ENCODE peak calls at places on chromosomes 6 and 20, in four cellular contexts. One of them, this sample, is unnamed.

GRCh38 chr6:166969390-166970002 is 13.1 kb upstream of the RNASET2 start:
- DNase-seq in NCI-H82: peak
- DNase-seq in heart right ventricle: no peak
- DNase-seq in AG08395: no peak
- DNase-seq in this sample: no peak

GRCh38 chr6:32903952-32904351 is 36.9 kb downstream of the HLA-DMB start:
- DNase-seq in heart right ventricle: no peak
- DNase-seq in AG08395: no peak
- DNase-seq in NCI-H82: no peak
- DNase-seq in this sample: no peak

GRCh38 chr20:38135641-38136420 is 29.2 kb downstream of the TGM2 start:
- DNase-seq in AG08395: no peak
- DNase-seq in heart right ventricle: no peak
- DNase-seq in NCI-H82: no peak
- DNase-seq in this sample: no peak

GRCh38 chr20:37945034-37945660 is 42.2 kb downstream of the VSTM2L start:
- DNase-seq in heart right ventricle: no peak
- DNase-seq in NCI-H82: peak
- DNase-seq in AG08395: no peak
- DNase-seq in this sample: no peak

GRCh38 chr6:2190661-2191389 is 54.6 kb downstream of the GMDS start:
- DNase-seq in heart right ventricle: no peak
- DNase-seq in NCI-H82: no peak
- DNase-seq in AG08395: no peak
- DNase-seq in this sample: no peak

GRCh38 chr20:41261790-41262717 is 55.5 kb downstream of the ZHX3 start:
- DNase-seq in NCI-H82: no peak
- DNase-seq in heart right ventricle: no peak
- DNase-seq in AG08395: no peak
- DNase-seq in this sample: no peak

GRCh38 chr6:36204068-36204753 is 7.7 kb downstream of the BRPF3 start:
- DNase-seq in AG08395: no peak
- DNase-seq in heart right ventricle: no peak
- DNase-seq in NCI-H82: no peak
- DNase-seq in this sample: no peak

GRCh38 chr6:154962751-154963150 is 32.4 kb upstream of the TIAM2 start:
- DNase-seq in AG08395: peak
- DNase-seq in heart right ventricle: no peak
- DNase-seq in NCI-H82: no peak
- DNase-seq in this sample: no peak

GRCh38 chr20:17966432-17967312 is 1.9 kb downstream of the SNX5 start:
- DNase-seq in heart right ventricle: no peak
- DNase-seq in AG08395: peak
- DNase-seq in NCI-H82: peak
- DNase-seq in this sample: no peak

GRCh38 chr6:27541212-27541931 is 68.5 kb upstream of the ZNF184 start:
- DNase-seq in NCI-H82: peak
- DNase-seq in AG08395: no peak
- DNase-seq in heart right ventricle: no peak
- DNase-seq in this sample: no peak

GRCh38 chr6:108728826-108729225 is 119.4 kb upstream of the ARMC2 start:
- DNase-seq in NCI-H82: peak
- DNase-seq in heart right ventricle: no peak
- DNase-seq in AG08395: no peak
- DNase-seq in this sample: no peak

This sample was measured in LNCaP clone FGC.